ENCODE peak calls at places on chromosomes 11 and 22, in four cellular contexts. U is activated CD4-positive, CD25-positive, alpha-beta regulatory T cell treated with anti-CD3 and anti-CD28 coated beads, Interleukin-2, amount 50 U/mL, for 16 hours; A is T-helper 1 cell; P is neural crest cell. C is an unnamed sample.

GRCh38 chr22:19871023-19871844 is 16.6 kb upstream of the GNB1L start:
- DNase-seq in U (no peak), A (no peak), P (no peak), C (no peak)

GRCh38 chr11:123561046-123561781 is 93.2 kb downstream of the SCN3B start:
- DNase-seq in U (no peak), A (no peak), P (no peak), C (peak; percentile 66)

GRCh38 chr11:33895752-33896137 is 3.9 kb upstream of the LMO2 start:
- DNase-seq in U (no peak), A (no peak), P (no peak), C (no peak)

GRCh38 chr11:36340909-36341308 is 44.8 kb downstream of the PRR5L start:
- DNase-seq in U (no peak), A (no peak), P (no peak), C (no peak)

GRCh38 chr11:2828585-2829330 is 56.8 kb downstream of the CDKN1C start:
- DNase-seq in U (no peak), A (no peak), P (no peak), C (no peak)

GRCh38 chr11:10409207-10409661 is 45.8 kb upstream of the AMPD3 start:
- DNase-seq in U (no peak), A (no peak), P (no peak), C (no peak)

GRCh38 chr11:36748856-36749255 is 150.8 kb upstream of the RAG2 start:
- DNase-seq in U (no peak), A (no peak), P (no peak), C (no peak)

GRCh38 chr11:3340025-3340424 is 38.9 kb downstream of the ZNF195 start:
- DNase-seq in U (no peak), A (no peak), P (no peak), C (no peak)

GRCh38 chr22:40973144-40973543 is 22.0 kb downstream of the RBX1 start:
- DNase-seq in U (no peak), A (no peak), P (no peak), C (no peak)

GRCh38 chr11:8335683-8336082 is 72.0 kb upstream of the LMO1 start:
- DNase-seq in U (no peak), A (no peak), P (no peak), C (no peak)

GRCh38 chr22:36900225-36900624 is 13.2 kb upstream of the CSF2RB start:
- DNase-seq in U (no peak), A (no peak), P (no peak), C (no peak)

GRCh38 chr11:32466279-32466915 is 31.1 kb upstream of the WT1 start:
- DNase-seq in U (no peak), A (no peak), P (no peak), C (no peak)

GRCh38 chr11:8403310-8403709 is 139.6 kb upstream of the LMO1 start:
- DNase-seq in U (no peak), A (no peak), P (no peak), C (no peak)

GRCh38 chr22:36971305-36971704 is 47.9 kb downstream of the TST start:
- DNase-seq in U (no peak), A (no peak), P (no peak), C (no peak)

C was measured in Caco-2.